ENCODE peak calls at places on chromosomes 3 and 15, in four cellular contexts. H is AG10803; J is activated CD4-positive, alpha-beta T cell treated with anti-CD3 and anti-CD28 coated beads for 36 hours; S is B cell. N is an unnamed sample.

GRCh38 chr15:50821476-50821875 is 56.0 kb upstream of the SPPL2A start:
- DNase-seq in H (no peak), J (no peak), S (no peak), N (no peak)

GRCh38 chr3:73813291-73813977 is 188.7 kb upstream of the PDZRN3 start:
- DNase-seq in H (no peak), J (no peak), S (no peak), N (no peak)

GRCh38 chr3:150286390-150287147 is 121.5 kb upstream of the TSC22D2 start:
- DNase-seq in H (peak), J (peak), S (peak), N (no peak)

GRCh38 chr15:90750186-90750585 is 33.0 kb downstream of the BLM start:
- DNase-seq in H (no peak), J (peak), S (no peak), N (no peak)

GRCh38 chr3:30586806-30587486 is 19.5 kb upstream of the TGFBR2 start:
- DNase-seq in H (no peak), J (no peak), S (no peak), N (no peak)

GRCh38 chr3:165259518-165260193 is 63.5 kb upstream of the SLITRK3 start:
- DNase-seq in H (no peak), J (no peak), S (no peak), N (no peak)

GRCh38 chr15:39801641-39802309 is 19.1 kb upstream of the FSIP1 start:
- DNase-seq in H (no peak), J (peak), S (no peak), N (no peak)

GRCh38 chr3:41740374-41740773 is 221.5 kb downstream of the ULK4 start:
- DNase-seq in H (no peak), J (no peak), S (no peak), N (no peak)

GRCh38 chr3:185796431-185797107 is 28.3 kb downstream of the IGF2BP2 start:
- DNase-seq in H (peak), J (no peak), S (no peak), N (no peak)

GRCh38 chr15:90003736-90004135 is 2.6 kb downstream of the ZNF710 start:
- DNase-seq in H (no peak), J (no peak), S (no peak), N (no peak)

GRCh38 chr3:125024817-125025216 is 31.0 kb downstream of the HEG1 start:
- DNase-seq in H (no peak), J (no peak), S (no peak), N (no peak)

GRCh38 chr3:61901481-61901880 is 340.1 kb downstream of the PTPRG start:
- DNase-seq in H (no peak), J (no peak), S (no peak), N (no peak)

GRCh38 chr3:39191773-39192172 is 622 bp downstream of the XIRP1 start:
- DNase-seq in H (no peak), J (no peak), S (no peak), N (no peak)

GRCh38 chr3:186361612-186362408 is at the start of gene DGKG:
- DNase-seq in H (no peak), J (peak), S (peak), N (no peak)

GRCh38 chr3:129474986-129475804 is 35.2 kb downstream of the IFT122 start:
- DNase-seq in H (no peak), J (no peak), S (no peak), N (no peak)

GRCh38 chr15:28122038-28122949 is 23.2 kb upstream of the OCA2 start:
- DNase-seq in H (no peak), J (no peak), S (no peak), N (no peak)

GRCh38 chr15:22845289-22845900 is 6.9 kb downstream of the NIPA2 start:
- DNase-seq in H (peak), J (no peak), S (no peak), N (no peak)

GRCh38 chr15:63048986-63049665 is 6.6 kb downstream of the TPM1 start:
- DNase-seq in H (peak), J (peak), S (peak), N (no peak)

GRCh38 chr15:78811124-78811824 is at the start of gene ADAMTS7:
- DNase-seq in H (peak), J (peak), S (peak), N (no peak)

GRCh38 chr15:79088426-79089205 is 2.0 kb downstream of the RASGRF1 start:
- DNase-seq in H (no peak), J (no peak), S (no peak), N (no peak)

GRCh38 chr3:67790043-67790442 is 135.6 kb upstream of the SUCLG2 start:
- DNase-seq in H (peak), J (peak), S (peak), N (no peak)

GRCh38 chr15:50113187-50113505 is 5.9 kb downstream of the ATP8B4 start:
- DNase-seq in H (no peak), J (no peak), S (no peak), N (no peak)

GRCh38 chr15:66390670-66391069 is 4.0 kb downstream of the MAP2K1 start:
- DNase-seq in H (no peak), J (peak), S (peak), N (no peak)

GRCh38 chr3:32544894-32545293 is 25.8 kb downstream of the DYNC1LI1 start:
- DNase-seq in H (peak), J (no peak), S (no peak), N (no peak)

GRCh38 chr3:177333535-177334495 is 136.5 kb upstream of the TBL1XR1 start:
- DNase-seq in H (peak), J (no peak), S (no peak), N (no peak)

GRCh38 chr15:65368646-65369045 is 9.2 kb downstream of the IGDCC3 start:
- DNase-seq in H (no peak), J (no peak), S (no peak), N (no peak)

GRCh38 chr3:172034786-172035685 is 4.3 kb upstream of the FNDC3B start:
- DNase-seq in H (peak), J (no peak), S (no peak), N (no peak)

GRCh38 chr3:33437556-33438283 is 2.5 kb downstream of the UBP1 start:
- DNase-seq in H (peak), J (no peak), S (no peak), N (no peak)

GRCh38 chr15:100891316-100892012 is 11.8 kb downstream of the ALDH1A3 start:
- DNase-seq in H (no peak), J (no peak), S (no peak), N (no peak)

GRCh38 chr15:85030301-85031049 is 48.8 kb downstream of the PDE8A start:
- DNase-seq in H (peak), J (peak), S (no peak), N (no peak)

GRCh38 chr3:60573494-60573893 is 677.8 kb downstream of the FHIT start:
- DNase-seq in H (peak), J (peak), S (no peak), N (no peak)